ENCODE peak calls at places on chromosomes 11 and 22, in ten cellular contexts. J is CD8-positive, alpha-beta T cell; A is EL; X is testis; P is T follicular helper cell; F is astrocyte of the spinal cord; T is CD4-positive, alpha-beta T cell; Z is amygdala; C is lung; V is fibroblast of lung. W is an unnamed sample.

GRCh38 chr11:95364324-95365295 is 133.6 kb upstream of the SESN3 start:
- DNase-seq in J (no peak), A (no peak), X (no peak), P (no peak), F (peak), T (no peak), Z (no peak), C (no peak), V (peak), W (peak)

GRCh38 chr22:28711820-28712777 is 29.5 kb downstream of the CHEK2 start:
- DNase-seq in J (no peak), A (peak), X (no peak), P (no peak), F (peak), T (no peak), Z (no peak), C (no peak), V (peak), W (peak)

GRCh38 chr11:69948256-69949141 is 129.3 kb upstream of the FGF3 start:
- DNase-seq in J (no peak), A (peak), X (no peak), P (no peak), F (peak), T (no peak), Z (no peak), C (no peak), V (peak), W (no peak)

GRCh38 chr11:3747704-3748103 is 49.6 kb downstream of the NUP98 start:
- DNase-seq in J (no peak), A (peak), X (no peak), P (no peak), F (peak), T (no peak), Z (no peak), C (no peak), V (peak), W (no peak)

GRCh38 chr11:74472030-74472429 is 4.7 kb upstream of the KCNE3 start:
- DNase-seq in J (no peak), A (no peak), X (no peak), P (no peak), F (no peak), T (no peak), Z (no peak), C (no peak), V (no peak), W (no peak)

GRCh38 chr22:48729499-48730171 is 1098.0 kb downstream of the BRD1 start:
- DNase-seq in J (no peak), A (no peak), X (no peak), P (no peak), F (no peak), T (no peak), Z (no peak), C (no peak), V (no peak), W (no peak)

GRCh38 chr11:76588455-76589325 is 81.9 kb downstream of the LRRC32 start:
- DNase-seq in J (no peak), A (no peak), X (no peak), P (no peak), F (no peak), T (peak), Z (no peak), C (peak), V (no peak), W (no peak)

GRCh38 chr11:31796523-31797226 is 14.4 kb downstream of the PAX6 start:
- DNase-seq in J (no peak), A (no peak), X (no peak), P (no peak), F (no peak), T (no peak), Z (no peak), C (no peak), V (no peak), W (no peak)

GRCh38 chr11:1541474-1542204 is 30.4 kb downstream of the DUSP8 start:
- DNase-seq in J (no peak), A (no peak), X (no peak), P (no peak), F (no peak), T (no peak), Z (peak), C (no peak), V (no peak), W (no peak)

GRCh38 chr11:128343870-128344269 is 243.5 kb downstream of the ETS1 start:
- DNase-seq in J (no peak), A (no peak), X (no peak), P (no peak), F (no peak), T (no peak), Z (no peak), C (no peak), V (no peak), W (no peak)

GRCh38 chr11:20368441-20368840 is 4.9 kb downstream of the HTATIP2 start:
- DNase-seq in J (no peak), A (no peak), X (no peak), P (no peak), F (no peak), T (no peak), Z (no peak), C (no peak), V (no peak), W (peak)

W was measured in kidney glomerular epithelial cell.